ENCODE peak calls at places on chromosomes 16 and 17, in four cellular contexts. D is tibial artery, A is left ventricle myocardium inferior, O is PC-3. M is an unnamed sample. For H3K4me1, the result is how much of the 10 kb centered on the place peaks cover.

GRCh38 chr17:604719-605118 is 109.9 kb downstream of the VPS53 start:
- DNase-seq in D (no peak), A (no peak), O (no peak), M (no peak)

GRCh38 chr17:13323990-13324389 is 277.7 kb downstream of the HS3ST3A1 start:
- DNase-seq in D (no peak), A (no peak), O (no peak), M (no peak)

GRCh38 chr16:15672514-15673167 is 22.6 kb downstream of the NDE1 start:
- DNase-seq in D (peak), A (peak), O (peak), M (peak)

GRCh38 chr17:80425835-80426426 is 11.0 kb downstream of the ENDOV start:
- DNase-seq in D (peak), A (no peak), O (no peak), M (no peak)

GRCh38 chr16:2425825-2426430 is 3.3 kb upstream of the CCNF start:
- DNase-seq in D (no peak), A (no peak), O (no peak), M (no peak)

GRCh38 chr17:16477255-16477654 is 14.7 kb downstream of the LRRC75A start:
- DNase-seq in D (no peak), A (peak), O (peak), M (peak)

GRCh38 chr17:72158895-72159885 is 38.4 kb downstream of the SOX9 start:
- DNase-seq in D (no peak), A (no peak), O (no peak), M (no peak)

GRCh38 chr17:61997649-61998048 is 67.4 kb downstream of the MED13 start:
- DNase-seq in D (no peak), A (no peak), O (peak), M (no peak)

GRCh38 chr16:12575288-12575687 is 228.4 kb downstream of the CPPED1 start:
- DNase-seq in D (no peak), A (no peak), O (no peak), M (no peak)

GRCh38 chr16:23064642-23065041 is 84.6 kb downstream of the USP31 start:
- DNase-seq in D (no peak), A (no peak), O (no peak), M (no peak)

GRCh38 chr16:35182943-35183550 is 1723.6 kb downstream of the TP53TG3F start:
- DNase-seq in D (no peak), A (no peak), O (no peak), M (no peak)

GRCh38 chr16:66605177-66605999 is 884 bp downstream of the CMTM3 start:
- DNase-seq in D (peak), A (peak), O (peak), M (no peak)

GRCh38 chr16:69017036-69017783 is 88.2 kb upstream of the HAS3 start:
- DNase-seq in D (no peak), A (no peak), O (peak), M (no peak)

GRCh38 chr17:47983492-47984223 is 12.7 kb downstream of the CDK5RAP3 start:
- DNase-seq in D (no peak), A (no peak), O (no peak), M (no peak)

GRCh38 chr16:88983771-88984687 is 7.0 kb upstream of the CBFA2T3 start:
- DNase-seq in D (no peak), A (no peak), O (no peak), M (no peak)

GRCh38 chr17:61908292-61909037 is 19.3 kb downstream of the INTS2 start:
- DNase-seq in D (no peak), A (no peak), O (no peak), M (no peak)

GRCh38 chr17:79809530-79810137 is 12.8 kb upstream of the CBX8 start:
- DNase-seq in D (no peak), A (no peak), O (no peak), M (no peak)

GRCh38 chr16:711548-712320 is 3.2 kb upstream of the METRN start:
- DNase-seq in D (peak), A (peak), O (peak), M (peak)

GRCh38 chr16:19685176-19685575 is 32.9 kb downstream of the KNOP1 start:
- DNase-seq in D (no peak), A (no peak), O (no peak), M (no peak)

GRCh38 chr17:17041018-17041521 is 1.2 kb upstream of the MPRIP start:
- DNase-seq in D (peak), A (no peak), O (peak), M (no peak)

GRCh38 chr16:58286280-58286679 is 8.5 kb downstream of the PRSS54 start:
- DNase-seq in D (no peak), A (no peak), O (no peak), M (no peak)

GRCh38 chr17:63838586-63839184 is 3.8 kb downstream of the SMARCD2 start:
- DNase-seq in D (peak), A (peak), O (peak), M (peak)

GRCh38 chr16:17026600-17027242 is 444.0 kb downstream of the XYLT1 start:
- DNase-seq in D (no peak), A (no peak), O (no peak), M (no peak)
- H3K27ac ChIP-seq in D (no peak), A (no peak), O (no peak), M (no peak)

DNA sequence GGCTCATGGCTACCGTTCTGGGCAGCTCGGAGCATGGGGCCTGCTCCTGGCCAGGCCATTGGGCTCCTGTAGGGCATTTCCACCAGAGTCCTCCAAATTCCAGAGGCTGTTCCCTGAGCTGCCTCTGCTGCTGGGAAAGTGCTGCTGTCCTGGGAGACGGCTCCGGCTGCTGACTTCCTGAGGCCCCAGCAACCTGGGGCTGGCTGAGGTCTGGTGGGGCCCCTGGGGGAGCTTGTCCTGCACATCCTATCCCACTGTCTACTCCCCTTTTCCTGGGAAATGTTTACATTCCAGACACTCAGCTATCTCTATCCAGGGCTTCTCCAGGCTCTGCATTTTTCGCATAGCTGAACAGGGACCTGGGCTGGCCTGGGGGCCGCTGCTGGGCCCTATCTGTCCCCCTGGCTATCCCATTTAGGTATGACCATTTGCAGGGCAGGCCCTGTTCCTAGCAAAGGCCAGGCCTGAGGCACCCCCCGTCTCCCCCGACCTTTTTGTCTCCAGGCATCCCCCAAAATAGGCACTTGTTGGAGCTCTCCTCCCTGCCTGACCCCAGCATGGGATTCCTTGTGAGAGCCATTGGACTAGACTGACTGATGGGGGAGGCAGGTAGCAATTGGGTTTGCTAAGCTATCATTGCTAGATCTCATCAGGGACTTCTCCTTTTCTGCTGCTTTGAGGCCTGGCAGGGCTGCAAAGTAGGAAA is 27.5 kb downstream of the LLGL2 start:
- DNase-seq in D (no peak), A (no peak), O (no peak), M (no peak)
- H3K4me1 ChIP-seq in D (under half), A (under half), O (under half), M (under half)

GRCh38 chr17:66255112-66255511 is 25.9 kb upstream of the APOH start:
- DNase-seq in D (no peak), A (no peak), O (peak), M (no peak)
- TF ChIP-seq CTCF in D (peak), A (peak), O (peak), M (peak)

DNA sequence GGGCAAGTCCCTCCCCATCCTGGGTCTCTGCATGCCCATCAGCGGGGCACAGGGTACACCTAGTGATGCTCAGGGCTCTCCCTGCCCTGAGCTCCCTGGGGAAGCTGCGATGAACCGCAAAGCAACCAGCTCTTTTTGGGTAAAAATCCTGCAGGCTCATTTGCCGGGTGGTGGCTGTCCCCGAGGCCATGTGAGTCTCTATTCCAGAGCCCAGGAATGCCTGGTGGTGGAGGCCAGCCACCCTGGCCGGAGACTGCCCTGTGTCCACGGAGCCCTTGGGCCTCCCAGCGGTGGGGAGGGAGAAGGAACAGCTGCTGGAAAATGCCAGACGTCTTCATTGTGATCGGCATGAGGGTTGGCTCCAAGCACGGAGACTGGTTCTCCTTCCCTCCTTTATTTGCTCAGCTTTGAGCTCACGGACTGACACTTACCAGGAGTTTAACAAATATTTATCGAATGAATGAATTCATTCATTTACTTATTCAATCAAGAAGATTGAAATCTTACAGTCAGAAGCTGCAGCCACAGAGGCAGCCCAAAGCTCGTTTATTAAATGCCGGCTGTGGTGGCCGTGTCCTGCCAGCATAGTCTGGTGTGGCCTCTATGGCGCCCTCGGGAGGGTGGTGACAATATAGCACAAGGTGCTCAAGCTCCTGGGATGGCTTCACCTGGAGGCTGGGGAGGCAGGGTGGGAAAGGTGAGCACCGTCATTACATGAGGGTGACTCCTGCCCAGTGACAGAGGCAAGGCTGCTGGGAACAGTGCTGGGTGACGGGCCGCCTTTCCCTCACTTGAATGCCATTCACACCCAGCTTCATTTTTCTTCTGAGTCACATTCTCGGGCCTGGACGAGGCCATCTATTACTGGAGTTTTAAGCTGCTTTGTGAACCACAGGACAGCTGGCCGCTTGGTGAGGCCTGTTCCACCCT is 31.1 kb upstream of the JPH3 start:
- DNase-seq in D (peak), A (peak), O (peak), M (peak)
- H3K27ac ChIP-seq in D (peak), A (no peak), O (no peak), M (peak)

GRCh38 chr17:45293413-45294211 is 23.2 kb downstream of the MAP3K14 start:
- DNase-seq in D (peak), A (peak), O (peak), M (peak)

GRCh38 chr17:45291170-45291805 is 25.5 kb downstream of the MAP3K14 start:
- DNase-seq in D (no peak), A (peak), O (no peak), M (no peak)

GRCh38 chr17:45290269-45290765 is 26.5 kb downstream of the MAP3K14 start:
- DNase-seq in D (no peak), A (no peak), O (no peak), M (no peak)

GRCh38 chr17:45294506-45294905 is 22.3 kb downstream of the MAP3K14 start:
- DNase-seq in D (peak), A (peak), O (peak), M (no peak)

DNA sequence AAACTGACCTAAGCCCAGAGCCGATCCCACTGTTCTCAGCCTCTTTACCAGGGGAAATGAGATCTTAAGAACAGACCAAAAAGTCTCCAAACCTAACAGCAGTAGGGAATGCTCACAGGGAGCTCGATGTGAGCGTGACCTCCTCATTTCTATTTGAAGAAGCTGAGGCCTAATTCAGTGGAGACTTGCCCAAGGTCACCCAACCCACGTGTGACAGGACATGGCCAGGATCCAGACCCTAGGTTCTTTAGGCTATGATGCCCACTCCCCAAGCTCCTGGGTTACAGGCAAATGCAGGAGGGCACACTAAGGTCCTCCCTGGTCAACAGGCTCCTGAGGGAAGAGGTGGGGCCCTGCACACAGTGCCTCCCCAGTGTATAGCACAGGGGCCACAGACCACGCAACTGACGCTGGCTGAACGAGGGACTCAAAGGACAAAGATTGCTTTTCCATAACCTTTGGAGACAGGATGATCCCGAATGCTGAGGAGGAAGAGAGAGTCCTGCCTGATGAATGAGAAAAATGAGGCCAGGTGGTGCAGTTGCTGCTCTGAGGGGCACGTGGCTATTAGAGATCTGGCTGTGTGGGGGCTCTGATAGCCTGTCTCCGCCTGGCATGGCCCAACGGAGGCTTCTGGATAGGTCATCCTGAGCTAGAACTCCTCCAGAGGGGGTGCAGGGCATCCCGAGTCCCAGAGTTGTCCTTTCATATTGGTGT is 24.0 kb downstream of the MAP3K14 start:
- DNase-seq in D (no peak), A (no peak), O (no peak), M (no peak)
- H3K4me1 ChIP-seq in D (half or more), A (half or more), O (half or more), M (half or more)

DNA sequence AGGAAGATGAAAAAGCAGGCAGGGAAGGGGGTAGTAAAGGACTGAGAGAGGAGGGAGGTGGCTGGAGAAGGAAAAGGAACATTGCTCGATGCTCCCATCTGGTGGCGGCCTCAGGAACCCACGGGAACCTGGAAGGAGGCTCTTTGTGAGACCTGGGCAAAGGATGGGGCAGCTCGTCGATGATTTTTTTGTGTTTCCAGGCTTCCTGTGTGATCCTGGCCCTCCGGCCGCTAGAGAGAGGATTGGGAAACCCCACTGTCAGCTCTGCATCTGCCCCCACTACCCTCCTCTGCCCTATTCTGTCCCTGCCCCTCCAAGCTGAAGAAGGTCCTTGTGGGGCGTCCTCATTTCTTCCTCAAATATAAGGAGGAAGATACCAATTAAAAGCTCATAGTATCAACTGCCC is 6.6 kb downstream of the WFIKKN2 start:
- DNase-seq in D (peak), A (peak), O (peak), M (peak)
- TF ChIP-seq CTCF in D (peak), A (peak), O (peak), M (peak)

DNA sequence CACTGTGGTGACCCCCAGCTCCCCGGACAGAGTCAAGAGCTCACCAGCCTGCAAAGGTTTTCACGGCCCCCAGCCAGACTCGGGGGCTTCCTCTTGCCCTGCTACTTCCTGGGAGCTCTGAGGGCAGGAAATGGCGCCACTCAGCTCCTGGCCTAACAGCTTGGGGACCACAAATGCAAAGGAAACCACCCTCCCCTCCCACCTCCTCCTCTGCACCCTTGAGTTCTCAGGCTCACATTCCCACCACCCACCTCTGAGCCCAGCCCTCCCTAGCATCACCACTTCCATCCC is 373 bp upstream of the SPN start:
- DNase-seq in D (no peak), A (no peak), O (no peak), M (no peak)
- H3K27ac ChIP-seq in D (no peak), A (no peak), O (no peak), M (no peak)

GRCh38 chr16:3642397-3643094 is 11.9 kb upstream of the DNASE1 start:
- DNase-seq in D (peak), A (no peak), O (peak), M (no peak)

GRCh38 chr16:3645108-3645503 is 9.4 kb upstream of the DNASE1 start:
- DNase-seq in D (no peak), A (no peak), O (no peak), M (no peak)

GRCh38 chr16:3646348-3646920 is 8.1 kb upstream of the DNASE1 start:
- DNase-seq in D (peak), A (no peak), O (peak), M (no peak)

GRCh38 chr16:3643095-3643730 is 11.3 kb upstream of the DNASE1 start:
- DNase-seq in D (peak), A (no peak), O (no peak), M (no peak)

DNA sequence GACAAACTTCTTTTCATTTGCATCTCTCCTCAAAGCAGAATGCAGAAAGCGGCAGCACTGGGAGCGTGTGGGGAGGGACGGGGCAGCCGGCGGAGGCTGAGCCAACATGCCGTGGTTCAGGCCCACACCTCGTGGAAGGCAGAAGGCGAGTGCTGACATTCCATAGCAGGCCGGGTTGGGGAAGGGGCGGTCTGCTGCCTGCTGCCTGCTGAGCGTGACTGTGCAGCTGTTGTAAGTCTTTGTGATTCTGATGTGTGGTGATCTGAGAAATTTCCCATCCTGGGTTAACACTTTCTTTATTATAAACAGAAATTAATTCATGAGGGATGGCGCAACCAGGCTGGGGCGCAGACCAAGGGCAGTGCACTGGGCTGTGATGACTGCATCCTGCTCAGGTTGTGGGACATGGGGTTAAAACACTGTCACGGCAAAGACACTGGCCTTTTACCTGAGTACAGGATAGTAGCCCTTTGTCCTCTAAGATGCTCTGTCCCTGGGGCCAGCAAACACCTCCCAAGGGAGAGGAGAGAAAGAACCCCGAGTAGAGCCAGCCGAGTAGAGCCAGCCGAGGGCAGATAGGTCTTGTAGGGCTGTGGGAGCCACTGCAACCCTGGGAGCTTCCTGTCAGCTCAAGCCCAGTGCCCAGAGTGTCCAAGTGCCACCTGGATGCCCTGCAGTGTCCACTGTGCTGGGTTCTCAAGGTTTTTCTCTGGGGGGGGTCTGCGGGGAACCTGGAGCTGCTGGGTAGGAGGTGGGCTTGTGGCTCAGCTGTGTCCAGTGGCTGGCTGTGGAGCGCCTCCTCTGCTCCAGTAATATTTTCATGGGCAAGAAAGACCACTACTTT is 8.8 kb upstream of the DNASE1 start:
- DNase-seq in D (peak), A (no peak), O (no peak), M (no peak)
- H3K4me1 ChIP-seq in D (under half), A (under half), O (under half), M (under half)

GRCh38 chr17:49843774-49844350 is 4.0 kb downstream of the TAC4 start:
- DNase-seq in D (peak), A (no peak), O (peak), M (no peak)
- TF ChIP-seq CTCF in D (no peak), A (peak), O (peak), M (peak)

GRCh38 chr16:67928561-67929364 is 2.9 kb downstream of the CTRL start:
- DNase-seq in D (no peak), A (peak), O (peak), M (no peak)
- H3K27ac ChIP-seq in D (no peak), A (no peak), O (no peak), M (no peak)